ENCODE peak calls at places on chromosome 6, in nine cellular contexts. G, R, D, A, K, Y, B, Z and N are unnamed samples.

GRCh38 chr6:149330133-149330532 is 12.6 kb downstream of the TAB2 start:
- DNase-seq in Z (no peak), D (no peak), Y (no peak), K (no peak), G (no peak), R (no peak), B (no peak), A (no peak), N (no peak)

GRCh38 chr6:161048636-161049035 is 57.1 kb downstream of the MAP3K4 start:
- DNase-seq in Z (no peak), Y (no peak), G (no peak), D (peak), K (peak), R (no peak), A (no peak), B (no peak), N (no peak)

GRCh38 chr6:81766482-81767069 is 14.1 kb upstream of the TENT5A start:
- DNase-seq in Y (peak), A (no peak), D (peak), R (no peak), B (no peak), Z (no peak), K (peak), G (no peak), N (no peak)

GRCh38 chr6:34143884-34144580 is 1.9 kb downstream of the GRM4 start:
- DNase-seq in Z (peak), G (no peak), R (peak), Y (no peak), B (peak), K (no peak), D (no peak), A (peak), N (peak)

GRCh38 chr6:136587527-136587926 is 37.3 kb upstream of the MAP7 start:
- DNase-seq in Y (no peak), G (no peak), A (no peak), D (no peak), B (no peak), K (no peak), R (no peak), Z (no peak), N (no peak)

GRCh38 chr6:16440656-16441212 is 202.3 kb downstream of the GMPR start:
- DNase-seq in B (no peak), D (no peak), R (no peak), K (no peak), Z (no peak), G (no peak), A (no peak), Y (no peak), N (no peak)

GRCh38 chr6:139927236-139927635 is 552.8 kb upstream of the CITED2 start:
- DNase-seq in B (no peak), K (no peak), Z (no peak), A (no peak), Y (no peak), R (no peak), G (no peak), D (no peak), N (peak)

GRCh38 chr6:18395177-18395850 is 8.2 kb downstream of the RNF144B start:
- DNase-seq in Y (no peak), Z (no peak), R (no peak), G (no peak), D (no peak), B (no peak), K (no peak), A (no peak), N (no peak)

GRCh38 chr6:66751630-66752029 is 1044.6 kb upstream of the EYS start:
- DNase-seq in Y (no peak), G (no peak), R (no peak), A (no peak), B (no peak), D (no peak), K (no peak), Z (no peak), N (no peak)

GRCh38 chr6:43009124-43009523 is 4.6 kb downstream of the MEA1 start:
- DNase-seq in R (peak), D (no peak), K (no peak), B (no peak), A (peak), Z (peak), G (no peak), Y (no peak), N (peak)

GRCh38 chr6:98547151-98547550 is 287.2 kb upstream of the POU3F2 start:
- DNase-seq in R (no peak), D (no peak), Y (no peak), G (no peak), K (no peak), Z (no peak), A (no peak), B (no peak), N (no peak)

GRCh38 chr6:7909323-7910276 is 988 bp downstream of the TXNDC5 start:
- DNase-seq in Z (peak), K (no peak), Y (peak), G (no peak), B (peak), D (no peak), R (peak), A (peak), N (peak)